ENCODE peak calls at places on chromosomes 7 and 10, in four cellular contexts. One of them, this sample, is unnamed.

GRCh38 chr7:155560196-155560595 is 13.8 kb upstream of the CNPY1 start:
- DNase-seq in left lung: no peak
- DNase-seq in left ventricle myocardium inferior: no peak
- DNase-seq in fibroblast of lung: no peak
- DNase-seq in this sample: no peak

GRCh38 chr10:86868353-86868752 is 89.1 kb downstream of the MMRN2 start:
- DNase-seq in left lung: no peak
- DNase-seq in left ventricle myocardium inferior: no peak
- DNase-seq in fibroblast of lung: peak; percentile 67
- DNase-seq in this sample: no peak

GRCh38 chr10:124239134-124239533 is 145.7 kb upstream of the CHST15 start:
- DNase-seq in left lung: no peak
- DNase-seq in left ventricle myocardium inferior: no peak
- DNase-seq in fibroblast of lung: no peak
- DNase-seq in this sample: no peak

GRCh38 chr10:101293007-101293723 is 60.8 kb upstream of the BTRC start:
- DNase-seq in left lung: no peak
- DNase-seq in left ventricle myocardium inferior: no peak
- DNase-seq in fibroblast of lung: no peak
- DNase-seq in this sample: no peak

GRCh38 chr10:94066411-94066810 is 72.7 kb downstream of the PLCE1 start:
- DNase-seq in left lung: no peak
- DNase-seq in left ventricle myocardium inferior: no peak
- DNase-seq in fibroblast of lung: peak; percentile 52
- DNase-seq in this sample: no peak

GRCh38 chr10:80542053-80542452 is 4.4 kb downstream of the SH2D4B start:
- DNase-seq in left lung: no peak
- DNase-seq in left ventricle myocardium inferior: no peak
- DNase-seq in fibroblast of lung: peak; percentile 39
- DNase-seq in this sample: no peak

GRCh38 chr7:128076831-128077271 is 45.6 kb upstream of the LRRC4 start:
- DNase-seq in left lung: no peak
- DNase-seq in left ventricle myocardium inferior: peak; percentile 60
- DNase-seq in fibroblast of lung: no peak
- DNase-seq in this sample: no peak

GRCh38 chr10:101031796-101032636 is 982 bp downstream of the SFXN3 start:
- DNase-seq in left lung: peak; percentile 89
- DNase-seq in left ventricle myocardium inferior: peak; percentile 87
- DNase-seq in fibroblast of lung: peak; percentile 73
- DNase-seq in this sample: peak; percentile 85

GRCh38 chr10:9260690-9261089 is 1206.2 kb downstream of the GATA3 start:
- DNase-seq in left lung: no peak
- DNase-seq in left ventricle myocardium inferior: no peak
- DNase-seq in fibroblast of lung: no peak
- DNase-seq in this sample: no peak

GRCh38 chr10:88651131-88651541 is 13.1 kb upstream of the LIPF start:
- DNase-seq in left lung: no peak
- DNase-seq in left ventricle myocardium inferior: no peak
- DNase-seq in fibroblast of lung: peak; percentile 92
- DNase-seq in this sample: no peak

GRCh38 chr7:2433713-2434550 is 30.5 kb downstream of the CHST12 start:
- DNase-seq in left lung: peak; percentile 78
- DNase-seq in left ventricle myocardium inferior: no peak
- DNase-seq in fibroblast of lung: no peak
- DNase-seq in this sample: no peak

GRCh38 chr10:73644015-73644743 is 2.9 kb upstream of the MYOZ1 start:
- DNase-seq in left lung: peak; percentile 43
- DNase-seq in left ventricle myocardium inferior: no peak
- DNase-seq in fibroblast of lung: peak; percentile 48
- DNase-seq in this sample: peak; percentile 37

GRCh38 chr7:18727094-18727870 is 231.7 kb downstream of the HDAC9 start:
- DNase-seq in left lung: no peak
- DNase-seq in left ventricle myocardium inferior: no peak
- DNase-seq in fibroblast of lung: peak; percentile 11
- DNase-seq in this sample: no peak

GRCh38 chr7:27248911-27249723 is 6.5 kb downstream of the EVX1 start:
- DNase-seq in left lung: no peak
- DNase-seq in left ventricle myocardium inferior: no peak
- DNase-seq in fibroblast of lung: peak; percentile 46
- DNase-seq in this sample: no peak

GRCh38 chr10:48470115-48470892 is 134.6 kb downstream of the ARHGAP22 start:
- DNase-seq in left lung: no peak
- DNase-seq in left ventricle myocardium inferior: no peak
- DNase-seq in fibroblast of lung: peak; percentile 16
- DNase-seq in this sample: no peak

GRCh38 chr10:5645944-5646617 is 20.3 kb downstream of the ASB13 start:
- DNase-seq in left lung: no peak
- DNase-seq in left ventricle myocardium inferior: peak; percentile 50
- DNase-seq in fibroblast of lung: no peak
- DNase-seq in this sample: no peak

GRCh38 chr10:55668326-55668922 is 692.6 kb downstream of the ZWINT start:
- DNase-seq in left lung: no peak
- DNase-seq in left ventricle myocardium inferior: no peak
- DNase-seq in fibroblast of lung: no peak
- DNase-seq in this sample: no peak

GRCh38 chr10:71638577-71639411 is 80.8 kb downstream of the C10orf105 start:
- DNase-seq in left lung: no peak
- DNase-seq in left ventricle myocardium inferior: no peak
- DNase-seq in fibroblast of lung: no peak
- DNase-seq in this sample: no peak

GRCh38 chr7:38929460-38930171 is 20.6 kb upstream of the VPS41 start:
- DNase-seq in left lung: no peak
- DNase-seq in left ventricle myocardium inferior: no peak
- DNase-seq in fibroblast of lung: peak; percentile 60
- DNase-seq in this sample: no peak
- H3K27ac ChIP-seq in left lung: peak overlapping the region; percentile 6
- H3K27ac ChIP-seq in left ventricle myocardium inferior: no peak overlapping the region
- H3K27ac ChIP-seq in fibroblast of lung: no peak overlapping the region
- H3K27ac ChIP-seq in this sample: no peak overlapping the region

GRCh38 chr10:43421201-43421507 is 12.2 kb upstream of the HNRNPF start:
- DNase-seq in left lung: no peak
- DNase-seq in left ventricle myocardium inferior: no peak
- DNase-seq in fibroblast of lung: no peak
- DNase-seq in this sample: no peak

GRCh38 chr10:43417950-43418768 is 9.2 kb upstream of the HNRNPF start:
- DNase-seq in left lung: no peak
- DNase-seq in left ventricle myocardium inferior: no peak
- DNase-seq in fibroblast of lung: no peak
- DNase-seq in this sample: no peak

GRCh38 chr10:43421519-43421918 is 12.5 kb upstream of the HNRNPF start:
- DNase-seq in left lung: no peak
- DNase-seq in left ventricle myocardium inferior: no peak
- DNase-seq in fibroblast of lung: no peak
- DNase-seq in this sample: no peak

GRCh38 chr10:43419997-43420368 is 11.0 kb upstream of the HNRNPF start:
- DNase-seq in left lung: no peak
- DNase-seq in left ventricle myocardium inferior: no peak
- DNase-seq in fibroblast of lung: no peak
- DNase-seq in this sample: no peak

GRCh38 chr10:43420369-43421200 is 11.6 kb upstream of the HNRNPF start:
- DNase-seq in left lung: peak; percentile 91
- DNase-seq in left ventricle myocardium inferior: peak; percentile 90
- DNase-seq in fibroblast of lung: peak; percentile 83
- DNase-seq in this sample: peak; percentile 85
- TF ChIP-seq CTCF in left lung: no peak
- TF ChIP-seq CTCF in left ventricle myocardium inferior: peak; percentile 35
- TF ChIP-seq CTCF in fibroblast of lung: no peak
- TF ChIP-seq CTCF in this sample: peak; percentile 30

GRCh38 chr10:3811331-3811870 is 26.4 kb upstream of the KLF6 start:
- DNase-seq in left lung: no peak
- DNase-seq in left ventricle myocardium inferior: no peak
- DNase-seq in fibroblast of lung: peak; percentile 85
- DNase-seq in this sample: no peak
- H3K27ac ChIP-seq in left lung: peak overlapping the region; percentile 75
- H3K27ac ChIP-seq in left ventricle myocardium inferior: peak overlapping the region; percentile 95
- H3K27ac ChIP-seq in fibroblast of lung: peak overlapping the region; percentile 79
- H3K27ac ChIP-seq in this sample: peak overlapping the region; percentile 77

GRCh38 chr7:8435120-8435519 is 1.7 kb downstream of the NXPH1 start:
- DNase-seq in left lung: no peak
- DNase-seq in left ventricle myocardium inferior: no peak
- DNase-seq in fibroblast of lung: no peak
- DNase-seq in this sample: no peak

GRCh38 chr7:8435597-8436243 is 2.3 kb downstream of the NXPH1 start:
- DNase-seq in left lung: no peak
- DNase-seq in left ventricle myocardium inferior: no peak
- DNase-seq in fibroblast of lung: no peak
- DNase-seq in this sample: no peak

GRCh38 chr7:8433477-8434289 is at the start of gene NXPH1:
- DNase-seq in left lung: no peak
- DNase-seq in left ventricle myocardium inferior: no peak
- DNase-seq in fibroblast of lung: no peak
- DNase-seq in this sample: no peak

GRCh38 chr7:8434290-8435002 is 1.0 kb downstream of the NXPH1 start:
- DNase-seq in left lung: no peak
- DNase-seq in left ventricle myocardium inferior: no peak
- DNase-seq in fibroblast of lung: no peak
- DNase-seq in this sample: no peak

DNA sequence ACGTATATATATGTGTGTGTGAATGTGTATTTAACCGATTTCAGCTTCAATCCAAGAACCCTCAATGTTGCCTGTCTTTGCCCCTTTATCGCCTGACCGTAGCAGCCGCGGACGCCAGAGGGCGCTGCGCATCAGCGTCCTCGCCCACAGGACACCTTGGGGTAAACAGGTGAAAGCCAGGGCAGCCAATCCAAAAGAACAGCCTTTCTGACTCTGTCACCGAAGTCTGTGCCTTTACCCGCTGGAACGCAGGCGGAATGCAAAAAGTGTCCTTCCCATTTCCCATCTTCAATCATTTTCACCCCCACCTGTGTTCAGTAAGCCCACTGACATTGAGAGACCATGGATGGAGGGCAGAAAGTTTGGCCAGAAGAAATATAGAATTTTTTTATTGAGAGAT is 3.6 kb downstream of the NXPH1 start:
- DNase-seq in left lung: no peak
- DNase-seq in left ventricle myocardium inferior: no peak
- DNase-seq in fibroblast of lung: no peak
- DNase-seq in this sample: no peak
- TF ChIP-seq CTCF in left lung: peak; percentile 39
- TF ChIP-seq CTCF in left ventricle myocardium inferior: peak; percentile 44
- TF ChIP-seq CTCF in fibroblast of lung: no peak
- TF ChIP-seq CTCF in this sample: peak; percentile 17

DNA sequence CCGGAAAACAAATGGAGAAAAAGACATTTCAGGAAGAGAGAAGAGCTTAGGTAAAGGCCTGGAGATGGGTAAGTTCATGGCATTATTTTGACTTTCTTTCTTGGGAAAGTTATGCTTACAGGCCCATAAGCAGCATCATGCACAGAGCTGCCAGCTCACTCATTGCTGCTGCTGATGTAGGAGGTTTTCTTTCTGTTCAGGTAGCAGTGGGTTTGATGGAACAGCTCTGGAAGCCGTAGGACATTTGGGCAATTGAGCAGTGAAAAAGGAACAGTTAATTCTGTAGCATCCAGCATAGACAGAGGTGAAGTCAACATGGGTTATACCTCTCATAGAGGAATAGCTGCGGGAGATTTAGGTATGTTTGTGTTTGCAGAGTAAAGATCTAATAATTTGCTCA is 3.3 kb downstream of the CHN2 start:
- DNase-seq in left lung: no peak
- DNase-seq in left ventricle myocardium inferior: no peak
- DNase-seq in fibroblast of lung: no peak
- DNase-seq in this sample: no peak
- H3K27ac ChIP-seq in left lung: no peak overlapping the region
- H3K27ac ChIP-seq in left ventricle myocardium inferior: no peak overlapping the region
- H3K27ac ChIP-seq in fibroblast of lung: no peak overlapping the region
- H3K27ac ChIP-seq in this sample: no peak overlapping the region

DNA sequence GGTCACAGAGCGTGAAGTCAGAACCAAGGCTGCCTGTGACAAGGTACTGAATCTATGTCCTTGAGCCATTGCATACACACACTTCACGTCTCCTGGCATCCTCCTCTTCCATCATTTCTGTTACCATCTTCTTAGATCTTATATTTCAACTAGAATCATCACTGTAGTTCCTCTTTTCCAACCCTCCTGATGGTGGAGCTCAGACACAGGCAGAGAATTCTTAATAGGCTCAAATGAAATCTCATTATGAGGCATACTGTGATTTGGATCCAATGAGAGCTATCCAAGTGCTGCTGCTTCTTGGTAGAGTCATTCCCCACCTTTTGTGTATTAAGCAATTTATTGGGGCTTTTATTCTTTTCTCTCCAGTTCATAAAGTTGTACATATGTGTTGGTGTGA is 113.2 kb downstream of the CALCR start:
- DNase-seq in left lung: no peak
- DNase-seq in left ventricle myocardium inferior: no peak
- DNase-seq in fibroblast of lung: no peak
- DNase-seq in this sample: no peak
- TF ChIP-seq CTCF in left lung: no peak
- TF ChIP-seq CTCF in left ventricle myocardium inferior: no peak
- TF ChIP-seq CTCF in fibroblast of lung: no peak
- TF ChIP-seq CTCF in this sample: no peak

GRCh38 chr7:51228386-51228958 is 88.1 kb downstream of the COBL start:
- DNase-seq in left lung: no peak
- DNase-seq in left ventricle myocardium inferior: no peak
- DNase-seq in fibroblast of lung: no peak
- DNase-seq in this sample: no peak
- H3K27ac ChIP-seq in left lung: peak overlapping the region; percentile 61
- H3K27ac ChIP-seq in left ventricle myocardium inferior: peak overlapping the region; percentile 23
- H3K27ac ChIP-seq in fibroblast of lung: no peak overlapping the region
- H3K27ac ChIP-seq in this sample: no peak overlapping the region

This sample was measured in CD4-positive, alpha-beta T cell.